ENCODE peak calls at places on chromosomes 12 and 14, in ten cellular contexts. E is A549; O is colonic mucosa; Y is fibroblast of lung; C is body of pancreas; H is GM23248; F is pancreas; V is hepatocyte; A is CD8-positive, alpha-beta T cell; R is ovary. L is an unnamed sample. For H3K4me1, the result is how much of the 10 kb centered on the place peaks cover.

GRCh38 chr14:97697772-97698171 is 900.6 kb downstream of the VRK1 start:
- DNase-seq in H (no peak), E (no peak), C (no peak), A (peak), V (no peak), Y (no peak), R (no peak), O (no peak), F (no peak), L (no peak)

GRCh38 chr14:24889843-24890242 is 160.1 kb downstream of the STXBP6 start:
- DNase-seq in O (no peak), R (no peak), C (no peak), F (no peak), H (peak), Y (peak), V (no peak), E (no peak), A (no peak), L (no peak)

GRCh38 chr12:85794551-85794950 is 41.7 kb downstream of the RASSF9 start:
- DNase-seq in V (no peak), O (no peak), R (no peak), A (no peak), E (no peak), Y (peak), H (peak), C (no peak), F (no peak), L (no peak)

GRCh38 chr14:61260939-61261776 is 20.0 kb downstream of the TMEM30B start:
- DNase-seq in C (no peak), O (no peak), Y (peak), A (no peak), E (no peak), V (peak), H (peak), F (no peak), R (no peak), L (no peak)

GRCh38 chr12:31726575-31726974 is 2.2 kb downstream of the AMN1 start:
- DNase-seq in Y (no peak), V (no peak), F (no peak), R (no peak), A (no peak), E (no peak), C (no peak), O (no peak), H (no peak), L (no peak)

GRCh38 chr12:89421093-89421835 is 69.0 kb upstream of the DUSP6 start:
- DNase-seq in A (no peak), O (no peak), C (no peak), F (no peak), Y (no peak), V (no peak), H (no peak), R (no peak), E (no peak), L (no peak)

GRCh38 chr14:92353447-92353846 is 30.5 kb downstream of the SLC24A4 start:
- DNase-seq in C (no peak), O (no peak), E (no peak), Y (no peak), F (no peak), H (peak), R (no peak), A (no peak), V (no peak), L (no peak)

GRCh38 chr14:60196291-60196690 is 31.1 kb upstream of the DHRS7 start:
- DNase-seq in F (no peak), R (no peak), H (no peak), A (no peak), Y (no peak), E (no peak), C (no peak), V (no peak), O (no peak), L (no peak)

GRCh38 chr14:95474941-95475340 is 41.5 kb downstream of the SYNE3 start:
- DNase-seq in C (no peak), H (no peak), V (no peak), R (no peak), E (no peak), O (no peak), Y (no peak), F (peak), A (no peak), L (peak)
- H3K4me1 ChIP-seq in C (under half), H (under half), V (under half), R (under half), E (under half), O (under half), Y (under half), F (under half), A (under half), L (under half)

GRCh38 chr12:124550123-124551089 is 17.0 kb downstream of the NCOR2 start:
- DNase-seq in C (no peak), O (no peak), E (no peak), R (no peak), H (no peak), V (no peak), Y (peak), A (no peak), F (no peak), L (peak)
- H3K27ac ChIP-seq in C (peak), O (peak), E (peak), R (no peak), H (peak), V (peak), Y (peak), A (no peak), F (peak), L (peak)

GRCh38 chr12:116539905-116540482 is 19.2 kb upstream of the MAP1LC3B2 start:
- DNase-seq in F (no peak), V (peak), Y (peak), R (peak), H (peak), A (no peak), E (no peak), C (peak), O (peak), L (peak)
- H3K4me1 ChIP-seq in F (under half), V (under half), Y (under half), R (under half), H (under half), A (under half), E (under half), C (under half), O (under half), L (under half)

DNA sequence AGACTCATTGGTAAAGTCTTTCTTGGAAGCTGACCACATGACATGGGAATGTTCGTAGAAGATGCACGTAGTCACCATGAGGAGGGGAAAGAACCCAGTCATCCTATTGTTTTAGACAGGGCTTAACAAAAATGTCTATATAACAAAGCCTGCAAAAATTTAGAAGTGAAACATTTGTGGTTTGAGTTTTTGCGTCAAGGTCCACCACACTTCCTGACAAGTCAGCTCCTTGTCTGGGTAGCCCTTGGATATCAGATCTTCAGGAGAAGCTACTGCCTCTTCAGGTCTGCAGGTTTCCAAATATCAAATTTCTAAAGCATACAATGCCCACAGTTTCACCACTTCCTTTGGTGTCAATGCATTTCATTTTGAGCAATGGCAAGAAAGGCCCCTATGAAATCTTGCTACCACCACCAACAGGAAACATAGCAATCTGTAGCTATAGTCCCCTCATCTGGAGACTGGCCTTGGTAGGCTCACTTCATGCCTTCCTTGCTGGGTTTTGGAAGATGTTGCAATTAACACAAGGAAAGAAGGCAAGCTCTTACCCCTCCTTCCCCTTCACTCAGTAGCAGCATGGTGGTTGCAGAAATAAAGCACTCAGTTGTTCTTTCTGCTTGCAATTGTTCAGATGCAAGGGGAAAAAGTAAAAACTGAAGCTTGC is 235.2 kb downstream of the PCNX1 start:
- DNase-seq in A (peak), F (no peak), O (no peak), R (no peak), Y (peak), E (no peak), V (no peak), H (peak), C (no peak), L (no peak)
- H3K27ac ChIP-seq in A (no peak), F (no peak), O (no peak), R (no peak), Y (no peak), E (no peak), V (peak), H (peak), C (peak), L (no peak)

DNA sequence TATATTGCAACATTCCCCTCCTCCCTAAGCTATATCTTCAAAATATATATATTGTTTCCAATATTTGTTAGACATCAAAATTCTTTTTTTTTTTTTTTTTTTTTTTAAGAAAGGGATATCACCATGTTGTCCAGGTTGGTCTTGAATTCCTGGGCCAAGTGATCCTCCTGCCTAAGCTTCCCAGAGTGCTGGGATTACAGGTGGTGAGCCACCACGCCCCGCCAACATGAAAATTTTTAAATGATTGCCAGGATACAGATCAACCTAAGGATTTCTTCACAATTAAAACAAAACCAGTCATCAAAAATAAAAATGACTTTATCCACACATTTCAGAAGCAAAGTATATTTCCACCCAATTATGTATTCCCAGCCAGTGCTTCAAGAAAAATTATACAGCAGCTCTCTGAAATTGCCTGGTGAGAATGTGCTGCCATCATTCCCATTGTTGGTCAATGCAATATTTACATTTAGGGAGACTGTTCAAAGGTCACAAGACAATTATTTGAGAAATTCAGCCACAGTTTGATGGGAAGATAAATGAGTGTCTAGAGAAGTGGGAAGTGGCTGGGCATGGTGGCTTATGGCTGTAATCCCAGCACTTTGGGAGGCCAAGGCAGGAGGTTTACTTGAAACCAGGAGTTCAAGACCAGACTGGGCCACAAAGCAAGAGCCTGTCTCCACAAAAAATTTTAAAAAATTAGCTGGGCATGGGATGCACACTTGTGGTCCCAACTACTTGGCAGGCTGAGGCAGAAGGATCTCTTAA is 141.7 kb upstream of the AMIGO2 start:
- DNase-seq in F (no peak), R (no peak), O (no peak), E (peak), Y (peak), A (no peak), V (no peak), C (no peak), H (no peak), L (no peak)
- H3K4me1 ChIP-seq in F (under half), R (under half), O (under half), E (half or more), Y (under half), A (under half), V (under half), C (under half), H (under half), L (under half)

GRCh38 chr14:87989613-87990299 is 3.2 kb downstream of the GALC start:
- DNase-seq in R (no peak), F (no peak), A (no peak), O (peak), C (no peak), E (no peak), H (no peak), V (no peak), Y (no peak), L (no peak)
- H3K27ac ChIP-seq in R (no peak), F (no peak), A (no peak), O (peak), C (no peak), E (no peak), H (no peak), V (no peak), Y (no peak), L (no peak)

GRCh38 chr12:98421336-98421735 is 94.1 kb upstream of the TMPO start:
- DNase-seq in O (no peak), R (no peak), C (no peak), F (no peak), A (no peak), Y (no peak), V (no peak), H (no peak), E (no peak), L (no peak)

GRCh38 chr12:98423963-98424362 is 91.4 kb upstream of the TMPO start:
- DNase-seq in O (no peak), Y (no peak), C (no peak), V (no peak), E (no peak), F (no peak), H (no peak), R (no peak), A (no peak), L (no peak)

GRCh38 chr12:98422809-98423208 is 92.6 kb upstream of the TMPO start:
- DNase-seq in O (peak), Y (no peak), A (no peak), F (no peak), H (peak), C (peak), V (peak), R (no peak), E (no peak), L (no peak)

GRCh38 chr12:98420403-98420800 is 95.0 kb upstream of the TMPO start:
- DNase-seq in H (no peak), C (no peak), A (no peak), O (no peak), Y (no peak), R (peak), E (no peak), F (no peak), V (no peak), L (no peak)

GRCh38 chr12:98422359-98422758 is 93.0 kb upstream of the TMPO start:
- DNase-seq in R (no peak), Y (no peak), V (no peak), H (no peak), F (no peak), E (no peak), C (no peak), A (no peak), O (no peak), L (no peak)
- H3K4me1 ChIP-seq in R (under half), Y (under half), V (under half), H (under half), F (under half), E (under half), C (under half), A (under half), O (under half), L (under half)

DNA sequence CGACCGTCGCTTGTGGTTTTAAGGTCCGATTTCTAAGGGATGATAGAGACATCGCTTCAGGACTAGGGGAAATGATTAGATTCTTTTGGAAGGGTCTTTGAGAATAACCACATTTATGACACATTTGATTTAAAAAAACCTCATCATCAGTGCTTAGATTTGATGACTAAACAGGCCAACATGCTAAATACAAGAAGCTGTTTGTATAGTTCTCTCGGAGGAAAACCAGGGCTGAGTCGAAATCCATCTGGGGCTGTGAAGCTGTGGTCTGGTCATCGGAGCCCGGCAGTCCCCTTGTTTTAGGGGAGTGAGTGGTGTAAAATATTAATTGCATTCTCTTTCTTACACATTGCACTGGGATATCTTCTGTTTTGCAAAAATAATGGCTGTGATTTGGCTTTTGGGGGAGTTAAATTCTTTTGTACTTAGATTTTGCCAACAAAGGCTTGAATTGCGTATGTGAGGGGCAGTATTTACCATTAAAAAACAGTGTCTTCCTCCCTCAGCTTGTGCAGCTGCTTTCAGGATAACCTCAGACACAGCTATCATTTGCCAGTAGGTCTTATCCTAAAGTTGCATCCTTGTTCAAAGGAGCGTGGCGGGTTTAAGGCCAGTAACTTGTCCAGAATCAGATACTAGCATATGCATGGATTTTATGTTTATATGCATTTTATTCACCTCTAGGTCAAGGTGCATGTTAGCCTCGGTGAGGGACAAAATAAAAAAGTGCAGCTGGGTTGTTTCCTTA is 598 bp downstream of the GNG2 start:
- DNase-seq in R (no peak), V (no peak), H (peak), Y (peak), C (no peak), A (peak), O (no peak), E (no peak), F (no peak), L (no peak)
- H3K27ac ChIP-seq in R (no peak), V (peak), H (peak), Y (peak), C (peak), A (peak), O (peak), E (peak), F (no peak), L (no peak)

GRCh38 chr12:123931686-123932321 is 40.8 kb downstream of the CCDC92 start:
- DNase-seq in R (no peak), O (no peak), E (no peak), A (peak), H (no peak), Y (no peak), C (no peak), F (no peak), V (no peak), L (peak)
- H3K4me1 ChIP-seq in R (under half), O (under half), E (under half), A (under half), H (under half), Y (under half), C (under half), F (under half), V (under half), L (under half)